ENCODE peak calls at places on chromosomes 5 and 9, in five cellular contexts. One of them, this sample, is unnamed.

GRCh38 chr9:70510157-70510770 is 95.8 kb upstream of the KLF9 start:
- DNase-seq in psoas muscle: peak; percentile 65
- DNase-seq in heart right ventricle: peak; percentile 47
- DNase-seq in SK-N-SH: peak; percentile 26
- DNase-seq in Peyer's patch: peak; percentile 62
- DNase-seq in this sample: no peak

GRCh38 chr9:13116292-13116691 is 163.2 kb downstream of the MPDZ start:
- DNase-seq in psoas muscle: no peak
- DNase-seq in heart right ventricle: no peak
- DNase-seq in SK-N-SH: no peak
- DNase-seq in Peyer's patch: no peak
- DNase-seq in this sample: no peak

GRCh38 chr9:17018001-17018491 is 116.8 kb upstream of the CNTLN start:
- DNase-seq in psoas muscle: peak; percentile 89
- DNase-seq in heart right ventricle: peak; percentile 13
- DNase-seq in SK-N-SH: no peak
- DNase-seq in Peyer's patch: no peak
- DNase-seq in this sample: no peak

GRCh38 chr5:151183451-151184245 is 26.1 kb upstream of the ANXA6 start:
- DNase-seq in psoas muscle: no peak
- DNase-seq in heart right ventricle: no peak
- DNase-seq in SK-N-SH: no peak
- DNase-seq in Peyer's patch: no peak
- DNase-seq in this sample: no peak

GRCh38 chr5:101675510-101675909 is 620.6 kb downstream of the SLCO4C1 start:
- DNase-seq in psoas muscle: no peak
- DNase-seq in heart right ventricle: no peak
- DNase-seq in SK-N-SH: peak; percentile 27
- DNase-seq in Peyer's patch: no peak
- DNase-seq in this sample: no peak

GRCh38 chr5:169637085-169637855 is at the start of gene DOCK2:
- DNase-seq in psoas muscle: peak; percentile 77
- DNase-seq in heart right ventricle: peak; percentile 38
- DNase-seq in SK-N-SH: no peak
- DNase-seq in Peyer's patch: no peak
- DNase-seq in this sample: peak; percentile 90

GRCh38 chr5:19733612-19734495 is 254.1 kb downstream of the CDH18 start:
- DNase-seq in psoas muscle: no peak
- DNase-seq in heart right ventricle: no peak
- DNase-seq in SK-N-SH: no peak
- DNase-seq in Peyer's patch: no peak
- DNase-seq in this sample: no peak

GRCh38 chr9:2307480-2307879 is 292.3 kb downstream of the SMARCA2 start:
- DNase-seq in psoas muscle: no peak
- DNase-seq in heart right ventricle: no peak
- DNase-seq in SK-N-SH: no peak
- DNase-seq in Peyer's patch: no peak
- DNase-seq in this sample: no peak

GRCh38 chr5:20276061-20276958 is 288.3 kb upstream of the CDH18 start:
- DNase-seq in psoas muscle: peak; percentile 23
- DNase-seq in heart right ventricle: no peak
- DNase-seq in SK-N-SH: no peak
- DNase-seq in Peyer's patch: no peak
- DNase-seq in this sample: no peak

GRCh38 chr5:72587909-72588308 is 80.7 kb upstream of the ZNF366 start:
- DNase-seq in psoas muscle: no peak
- DNase-seq in heart right ventricle: no peak
- DNase-seq in SK-N-SH: no peak
- DNase-seq in Peyer's patch: no peak
- DNase-seq in this sample: no peak

GRCh38 chr9:77648458-77649108 is 461 bp upstream of the GNA14 start:
- DNase-seq in psoas muscle: peak; percentile 75
- DNase-seq in heart right ventricle: peak; percentile 60
- DNase-seq in SK-N-SH: no peak
- DNase-seq in Peyer's patch: peak; percentile 78
- DNase-seq in this sample: no peak
- TF ChIP-seq CTCF in psoas muscle: no peak
- TF ChIP-seq CTCF in heart right ventricle: peak; percentile 27
- TF ChIP-seq CTCF in SK-N-SH: no peak
- TF ChIP-seq CTCF in Peyer's patch: no peak
- TF ChIP-seq CTCF in this sample: no peak

GRCh38 chr5:163350083-163350482 is 87.3 kb upstream of the CCNG1 start:
- DNase-seq in psoas muscle: no peak
- DNase-seq in heart right ventricle: no peak
- DNase-seq in SK-N-SH: peak; percentile 67
- DNase-seq in Peyer's patch: no peak
- DNase-seq in this sample: no peak
- TF ChIP-seq CTCF in psoas muscle: no peak
- TF ChIP-seq CTCF in heart right ventricle: no peak
- TF ChIP-seq CTCF in SK-N-SH: peak; percentile 14
- TF ChIP-seq CTCF in Peyer's patch: no peak
- TF ChIP-seq CTCF in this sample: no peak

GRCh38 chr9:128149951-128150593 is 819 bp downstream of the LCN2 start:
- DNase-seq in psoas muscle: peak; percentile 44
- DNase-seq in heart right ventricle: no peak
- DNase-seq in SK-N-SH: no peak
- DNase-seq in Peyer's patch: peak; percentile 43
- DNase-seq in this sample: no peak

GRCh38 chr9:128152133-128152780 is 3.0 kb downstream of the LCN2 start:
- DNase-seq in psoas muscle: peak; percentile 26
- DNase-seq in heart right ventricle: no peak
- DNase-seq in SK-N-SH: no peak
- DNase-seq in Peyer's patch: peak; percentile 19
- DNase-seq in this sample: no peak

GRCh38 chr9:128149001-128149701 is at the start of gene LCN2:
- DNase-seq in psoas muscle: peak; percentile 38
- DNase-seq in heart right ventricle: no peak
- DNase-seq in SK-N-SH: no peak
- DNase-seq in Peyer's patch: peak; percentile 56
- DNase-seq in this sample: no peak

GRCh38 chr9:128151343-128152132 is 2.3 kb downstream of the LCN2 start:
- DNase-seq in psoas muscle: peak; percentile 48
- DNase-seq in heart right ventricle: no peak
- DNase-seq in SK-N-SH: no peak
- DNase-seq in Peyer's patch: peak; percentile 36
- DNase-seq in this sample: no peak

GRCh38 chr9:128150594-128151342 is 1.5 kb downstream of the LCN2 start:
- DNase-seq in psoas muscle: peak; percentile 52
- DNase-seq in heart right ventricle: no peak
- DNase-seq in SK-N-SH: peak; percentile 64
- DNase-seq in Peyer's patch: peak; percentile 58
- DNase-seq in this sample: no peak
- TF ChIP-seq CTCF in psoas muscle: no peak
- TF ChIP-seq CTCF in heart right ventricle: no peak
- TF ChIP-seq CTCF in SK-N-SH: peak; percentile 44
- TF ChIP-seq CTCF in Peyer's patch: no peak
- TF ChIP-seq CTCF in this sample: no peak

DNA sequence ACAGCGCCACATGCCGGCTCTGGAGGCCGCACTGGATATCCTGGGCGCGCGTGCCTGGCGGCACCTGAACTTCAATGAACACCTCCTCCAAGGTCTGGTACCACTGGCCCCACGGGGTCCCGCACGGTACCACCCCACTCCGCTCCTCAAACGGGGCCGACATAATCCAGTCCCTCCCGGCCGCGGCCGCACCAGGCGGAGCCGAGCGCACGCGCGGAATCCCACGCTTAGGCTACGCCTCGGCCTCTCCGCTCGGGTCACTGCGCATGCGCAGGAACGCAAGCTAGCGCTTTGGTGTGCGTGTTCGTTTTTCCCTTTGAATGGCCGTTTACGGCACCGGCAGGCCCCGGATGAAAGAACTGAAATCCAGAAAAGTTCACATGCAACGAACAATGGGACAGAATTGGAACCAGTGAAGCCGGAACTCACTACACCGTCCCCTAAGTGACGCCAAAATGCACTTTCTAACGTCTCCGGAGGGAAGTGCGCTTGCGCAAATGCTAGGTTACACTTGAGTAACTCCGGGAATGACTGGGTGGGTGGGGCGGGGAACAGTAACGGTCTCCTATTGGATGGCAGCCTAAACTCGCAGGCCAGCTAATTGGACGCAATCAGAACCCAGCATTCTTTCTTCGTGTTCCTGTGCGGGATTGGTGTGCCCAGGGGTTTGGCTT is at the start of gene NUDCD2:
- DNase-seq in psoas muscle: peak; percentile 99
- DNase-seq in heart right ventricle: peak; percentile 97
- DNase-seq in SK-N-SH: peak; percentile 88
- DNase-seq in Peyer's patch: peak; percentile 97
- DNase-seq in this sample: peak; percentile 86
- TF ChIP-seq CTCF in psoas muscle: peak; percentile 28
- TF ChIP-seq CTCF in heart right ventricle: peak; percentile 58
- TF ChIP-seq CTCF in SK-N-SH: peak; percentile 46
- TF ChIP-seq CTCF in Peyer's patch: no peak
- TF ChIP-seq CTCF in this sample: no peak